ENCODE peak calls at places on chromosomes 3 and 15, in four cellular contexts. X is endothelial cell of umbilical vein, G is H1, A is H9. C is an unnamed sample.

GRCh38 chr15:84033793-84034553 is 201.6 kb upstream of the GOLGA6L4 start:
- DNase-seq in X (no peak), G (no peak), A (no peak), C (no peak)

GRCh38 chr3:186477876-186478275 is 66.3 kb downstream of the CRYGS start:
- DNase-seq in X (no peak), G (no peak), A (no peak), C (peak; percentile 21)

GRCh38 chr3:46509661-46510187 is 11.9 kb downstream of the RTP3 start:
- DNase-seq in A (no peak), X (no peak), G (no peak), C (no peak)

GRCh38 chr3:152779649-152780048 is 55.3 kb upstream of the P2RY1 start:
- DNase-seq in A (no peak), X (no peak), G (no peak), C (no peak)

GRCh38 chr3:6929918-6930317 is 69.0 kb downstream of the GRM7 start:
- DNase-seq in A (no peak), X (no peak), G (no peak), C (no peak)

GRCh38 chr3:99945328-99945995 is 127.8 kb downstream of the CMSS1 start:
- DNase-seq in A (no peak), G (no peak), X (peak; percentile 33), C (no peak)

GRCh38 chr3:114179575-114179974 is 723 bp upstream of the DRD3 start:
- DNase-seq in G (no peak), X (peak; percentile 19), A (peak; percentile 52), C (no peak)

GRCh38 chr3:8793242-8793641 is 23.8 kb upstream of the OXTR start:
- DNase-seq in G (no peak), X (no peak), A (no peak), C (no peak)

GRCh38 chr3:87410110-87410509 is 133.7 kb upstream of the POU1F1 start:
- DNase-seq in A (no peak), G (no peak), X (no peak), C (no peak)

GRCh38 chr3:121072128-121072527 is 164.1 kb downstream of the STXBP5L start:
- DNase-seq in G (no peak), X (no peak), A (no peak), C (no peak)

GRCh38 chr3:106814231-106814630 is 563.0 kb upstream of the CCDC54 start:
- DNase-seq in X (no peak), G (no peak), A (no peak), C (no peak)

GRCh38 chr15:33654859-33655258 is 313.4 kb upstream of the CHRM5 start:
- DNase-seq in A (peak; percentile 47), X (no peak), G (no peak), C (no peak)

GRCh38 chr3:15276028-15276717 is 56.2 kb downstream of the SH3BP5 start:
- DNase-seq in G (no peak), X (no peak), A (no peak), C (no peak)

GRCh38 chr15:33068531-33068990 is 126.0 kb downstream of the FMN1 start:
- DNase-seq in G (no peak), A (peak; percentile 53), X (no peak), C (no peak)

DNA sequence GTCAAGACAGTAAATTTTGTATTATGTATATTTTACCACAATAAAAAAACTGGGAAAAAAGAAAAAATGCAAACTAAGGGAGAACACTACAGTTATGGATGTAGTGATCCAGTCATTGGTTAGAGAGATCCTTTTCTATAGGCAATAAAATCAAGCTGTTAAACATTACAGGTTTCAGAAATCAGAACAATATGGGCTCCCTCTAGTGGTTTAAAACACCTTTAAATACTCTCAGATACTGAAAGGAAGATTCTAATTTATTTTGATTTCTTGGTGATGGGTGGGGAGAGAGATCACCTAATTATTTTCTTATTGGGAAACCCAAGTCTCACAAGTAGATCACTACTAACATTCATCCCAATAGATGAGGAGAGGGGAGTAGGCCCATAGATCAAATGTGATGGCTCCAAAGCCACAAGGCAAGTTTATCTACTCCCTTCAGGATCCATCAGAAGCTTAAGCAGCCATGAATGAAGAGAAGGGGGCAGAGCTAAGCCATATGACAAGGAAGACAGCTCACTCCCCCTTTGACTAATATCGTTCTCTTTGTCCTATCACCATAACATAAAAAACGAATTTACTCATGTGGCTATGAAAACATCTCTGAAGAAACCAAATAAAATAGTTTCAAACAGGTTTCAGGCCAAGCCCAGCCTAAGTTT is 118.6 kb downstream of the ANO10 start:
- DNase-seq in X (peak; percentile 67), G (no peak), A (no peak), C (no peak)
- TF ChIP-seq CTCF in X (peak; percentile 33), G (no peak), A (peak; percentile 73), C (peak; percentile 58)

GRCh38 chr3:78889345-78889744 is 878.5 kb downstream of the ROBO1 start:
- DNase-seq in G (no peak), X (no peak), A (no peak), C (no peak)

GRCh38 chr3:78894787-78895186 is 873.0 kb downstream of the ROBO1 start:
- DNase-seq in X (no peak), G (no peak), A (no peak), C (no peak)

GRCh38 chr3:78888650-78889049 is 879.1 kb downstream of the ROBO1 start:
- DNase-seq in A (no peak), G (no peak), X (no peak), C (no peak)

GRCh38 chr3:78895528-78895927 is 872.3 kb downstream of the ROBO1 start:
- DNase-seq in G (no peak), A (no peak), X (no peak), C (no peak)

GRCh38 chr3:78893161-78893560 is 874.6 kb downstream of the ROBO1 start:
- DNase-seq in A (no peak), G (no peak), X (no peak), C (no peak)
- TF ChIP-seq CTCF in A (no peak), G (no peak), X (no peak), C (no peak)

GRCh38 chr3:52004158-52004787 is 8.6 kb upstream of the RPL29 start:
- DNase-seq in X (peak; percentile 20), A (peak; percentile 82), G (no peak), C (no peak)
- TF ChIP-seq CTCF in X (peak; percentile 42), A (peak; percentile 79), G (peak; percentile 93), C (peak; percentile 46)

DNA sequence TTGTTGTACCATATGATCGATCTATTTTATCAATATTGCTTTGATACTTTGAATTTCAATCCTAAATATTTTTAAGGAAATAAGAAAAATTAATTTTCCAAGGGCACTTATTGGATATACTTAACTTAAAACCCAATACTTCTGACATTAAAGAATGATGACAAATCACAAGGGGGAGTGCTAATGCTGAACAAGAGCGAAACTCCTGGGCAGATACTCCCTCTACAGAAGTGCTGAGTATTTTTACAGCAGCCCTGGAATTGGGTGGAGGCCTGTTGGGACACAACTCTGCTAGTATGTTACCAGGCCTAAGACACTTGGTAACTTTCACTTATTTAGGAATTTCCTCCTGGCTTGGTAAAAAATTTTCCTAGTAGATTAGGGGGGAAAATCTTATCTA is 46.2 kb downstream of the DENND6A start:
- DNase-seq in X (peak; percentile 34), G (no peak), A (no peak), C (no peak)
- TF ChIP-seq CTCF in X (no peak), G (no peak), A (no peak), C (peak; percentile 20)

DNA sequence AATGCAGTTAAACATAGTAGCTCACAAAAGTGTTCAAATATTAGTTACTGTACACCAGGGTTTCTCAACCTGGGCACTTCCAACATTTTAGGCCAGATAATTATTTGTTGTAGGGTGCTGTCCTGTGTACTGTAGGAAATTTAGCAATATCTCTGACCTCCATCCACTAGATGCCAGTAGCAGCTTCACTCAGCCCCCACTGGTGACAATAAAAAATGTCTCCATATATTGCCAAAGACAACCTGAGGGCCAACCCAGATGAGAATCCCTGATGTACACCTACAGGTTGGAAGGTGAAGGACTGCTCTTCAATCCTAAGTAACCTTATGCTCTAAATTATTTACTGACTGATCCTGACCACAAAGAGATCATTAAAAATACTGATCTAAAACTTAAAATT is 32.4 kb downstream of the DCUN1D1 start:
- DNase-seq in G (no peak), X (no peak), A (no peak), C (no peak)
- TF ChIP-seq CTCF in G (peak; percentile 9), X (no peak), A (no peak), C (no peak)

GRCh38 chr15:28914046-28914445 is 28.3 kb downstream of the APBA2 start:
- DNase-seq in X (no peak), G (no peak), A (no peak), C (no peak)

GRCh38 chr15:28912422-28912821 is 26.6 kb downstream of the APBA2 start:
- DNase-seq in G (no peak), A (no peak), X (no peak), C (no peak)

GRCh38 chr15:28914483-28915023 is 28.8 kb downstream of the APBA2 start:
- DNase-seq in X (no peak), A (no peak), G (no peak), C (no peak)

GRCh38 chr15:28911295-28911979 is 25.7 kb downstream of the APBA2 start:
- DNase-seq in A (no peak), G (no peak), X (no peak), C (no peak)

DNA sequence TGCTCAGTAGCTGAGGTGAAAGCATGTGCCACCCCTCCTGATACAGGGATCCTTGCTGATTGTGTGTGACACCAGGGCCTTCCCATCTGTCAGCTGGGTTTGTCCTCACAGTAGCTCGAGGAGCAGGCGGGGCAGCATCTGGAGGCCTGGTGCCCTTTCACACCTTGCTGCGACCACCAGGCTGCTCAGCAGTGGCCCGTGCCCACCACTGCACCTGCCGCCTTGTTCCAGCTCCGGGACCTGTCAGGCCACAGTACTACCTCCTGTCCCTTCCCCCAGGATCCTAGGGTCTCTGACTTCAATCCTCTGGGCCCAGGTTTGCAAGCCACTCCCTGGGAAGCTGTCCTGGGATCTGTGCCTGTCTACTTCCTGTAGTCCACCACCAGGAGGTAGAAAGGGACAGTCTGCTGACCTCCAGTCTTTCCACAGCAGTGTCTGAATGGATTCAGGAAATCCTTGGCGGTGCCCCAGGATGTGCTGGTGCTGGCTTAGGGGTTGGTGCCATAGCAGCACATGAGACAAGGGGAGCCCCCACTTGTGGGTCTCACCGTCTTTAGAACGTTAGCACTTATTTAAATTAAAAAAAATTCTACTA is 27.5 kb downstream of the APBA2 start:
- DNase-seq in A (no peak), G (no peak), X (no peak), C (no peak)
- TF ChIP-seq CTCF in A (peak; percentile 36), G (peak; percentile 25), X (no peak), C (no peak)

GRCh38 chr3:156865732-156866131 is 39.6 kb downstream of the LEKR1 start:
- DNase-seq in X (peak; percentile 4), G (no peak), A (no peak), C (no peak)
- TF ChIP-seq CTCF in X (no peak), G (no peak), A (no peak), C (no peak)

GRCh38 chr3:23761440-23761896 is 44.3 kb upstream of the UBE2E1 start:
- DNase-seq in A (peak; percentile 66), X (peak; percentile 60), G (no peak), C (no peak)
- TF ChIP-seq CTCF in A (peak; percentile 55), X (peak; percentile 46), G (peak; percentile 43), C (peak; percentile 4)

DNA sequence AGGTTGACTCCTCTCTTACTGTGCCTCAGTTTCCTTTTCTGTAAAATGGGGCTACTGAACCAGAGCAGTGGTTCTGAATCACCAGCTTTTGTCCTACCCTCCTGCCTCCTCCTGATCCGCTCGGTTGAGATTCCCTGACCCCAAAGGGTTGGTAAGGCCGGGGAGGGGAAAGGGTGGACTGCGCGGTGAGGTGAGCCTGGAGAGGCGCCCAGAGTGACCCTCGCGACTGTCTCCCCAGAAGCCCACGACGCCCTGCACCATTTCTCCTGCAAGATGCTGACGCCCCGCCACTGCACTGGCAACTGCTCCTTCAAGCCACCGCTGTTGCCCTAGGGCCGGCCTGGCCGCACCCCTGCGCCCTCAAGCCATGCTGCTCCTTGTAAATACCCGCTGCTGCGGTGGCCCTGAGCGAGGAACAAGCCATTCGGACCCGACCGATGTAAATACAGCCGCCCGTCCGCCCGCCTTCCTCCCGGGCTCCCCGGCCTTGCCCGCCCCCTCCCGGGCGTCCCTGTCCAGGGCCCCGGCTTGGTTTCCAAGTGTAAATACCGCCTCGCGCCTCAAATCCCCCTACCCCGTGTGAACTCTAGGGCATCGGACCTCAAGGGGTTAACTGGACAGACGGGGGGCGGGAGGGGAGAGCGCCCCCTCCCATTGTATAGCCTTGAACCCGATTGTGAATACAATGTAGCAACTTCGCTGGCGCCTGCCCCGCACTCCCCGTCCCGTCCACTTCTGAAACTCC is 6.2 kb downstream of the RNU6-1 start:
- DNase-seq in X (peak; percentile 47), A (peak; percentile 81), G (no peak), C (no peak)
- TF ChIP-seq CTCF in X (peak; percentile 72), A (peak; percentile 69), G (peak; percentile 57), C (peak; percentile 41)

C was measured in esophagus muscularis mucosa.